ENCODE peak calls at places on chromosomes 4 and X, in five cellular contexts. One of them, this sample, is unnamed.

GRCh38 chrX:48531359-48531954 is 8.1 kb upstream of the TBC1D25 start:
- DNase-seq in hippocampal formation: no peak
- DNase-seq in Karpas-422: no peak
- DNase-seq in NAMALWA: no peak
- DNase-seq in activated CD8-positive, alpha-beta memory T cell treated with anti-CD3 and anti-CD28 coated beads for 48 hours: no peak
- DNase-seq in this sample: peak; percentile 38

GRCh38 chrX:81868979-81869378 is 667.1 kb downstream of the SH3BGRL start:
- DNase-seq in hippocampal formation: no peak
- DNase-seq in Karpas-422: no peak
- DNase-seq in NAMALWA: no peak
- DNase-seq in activated CD8-positive, alpha-beta memory T cell treated with anti-CD3 and anti-CD28 coated beads for 48 hours: no peak
- DNase-seq in this sample: no peak

GRCh38 chrX:1231850-1232505 is 19.5 kb upstream of the CRLF2 start:
- DNase-seq in hippocampal formation: no peak
- DNase-seq in Karpas-422: no peak
- DNase-seq in NAMALWA: no peak
- DNase-seq in activated CD8-positive, alpha-beta memory T cell treated with anti-CD3 and anti-CD28 coated beads for 48 hours: no peak
- DNase-seq in this sample: no peak

GRCh38 chrX:19791562-19791961 is 95.8 kb downstream of the SH3KBP1 start:
- DNase-seq in hippocampal formation: no peak
- DNase-seq in Karpas-422: no peak
- DNase-seq in NAMALWA: no peak
- DNase-seq in activated CD8-positive, alpha-beta memory T cell treated with anti-CD3 and anti-CD28 coated beads for 48 hours: no peak
- DNase-seq in this sample: peak; percentile 29

GRCh38 chrX:57445046-57445445 is 146.8 kb upstream of the ZXDB start:
- DNase-seq in hippocampal formation: no peak
- DNase-seq in Karpas-422: no peak
- DNase-seq in NAMALWA: no peak
- DNase-seq in activated CD8-positive, alpha-beta memory T cell treated with anti-CD3 and anti-CD28 coated beads for 48 hours: no peak
- DNase-seq in this sample: no peak

GRCh38 chr4:8703857-8704495 is 111.4 kb downstream of the CPZ start:
- DNase-seq in hippocampal formation: no peak
- DNase-seq in Karpas-422: no peak
- DNase-seq in NAMALWA: no peak
- DNase-seq in activated CD8-positive, alpha-beta memory T cell treated with anti-CD3 and anti-CD28 coated beads for 48 hours: no peak
- DNase-seq in this sample: no peak

GRCh38 chr4:150960818-150961217 is 54.3 kb downstream of the LRBA start:
- DNase-seq in hippocampal formation: no peak
- DNase-seq in Karpas-422: peak; percentile 88
- DNase-seq in NAMALWA: peak; percentile 43
- DNase-seq in activated CD8-positive, alpha-beta memory T cell treated with anti-CD3 and anti-CD28 coated beads for 48 hours: no peak
- DNase-seq in this sample: no peak

GRCh38 chrX:113422323-113422722 is 581.7 kb upstream of the AMOT start:
- DNase-seq in hippocampal formation: no peak
- DNase-seq in Karpas-422: no peak
- DNase-seq in NAMALWA: no peak
- DNase-seq in activated CD8-positive, alpha-beta memory T cell treated with anti-CD3 and anti-CD28 coated beads for 48 hours: no peak
- DNase-seq in this sample: no peak

GRCh38 chr4:79308971-79309370 is 16.9 kb downstream of the NAA11 start:
- DNase-seq in hippocampal formation: no peak
- DNase-seq in Karpas-422: no peak
- DNase-seq in NAMALWA: no peak
- DNase-seq in activated CD8-positive, alpha-beta memory T cell treated with anti-CD3 and anti-CD28 coated beads for 48 hours: no peak
- DNase-seq in this sample: no peak